ENCODE peak calls at places on chromosomes 16 and 17, in six cellular contexts. Z, O, G, U, E and L are unnamed samples.

GRCh38 chr17:66957951-66958579 is 6.4 kb upstream of the CACNG4 start:
- DNase-seq in G (peak), O (no peak), E (no peak), Z (no peak), U (peak), L (no peak)

GRCh38 chr16:4239020-4239419 is 2.9 kb downstream of the SRL start:
- DNase-seq in U (no peak), G (no peak), Z (no peak), E (no peak), O (no peak), L (no peak)

GRCh38 chr16:62240722-62241121 is 204.5 kb upstream of the CDH8 start:
- DNase-seq in U (no peak), E (no peak), Z (no peak), O (no peak), G (no peak), L (no peak)

GRCh38 chr17:73983623-73984410 is 219.7 kb upstream of the RPL38 start:
- DNase-seq in U (no peak), Z (no peak), G (no peak), E (no peak), O (no peak), L (no peak)

GRCh38 chr17:67376892-67377726 is at the start of gene PITPNC1:
- DNase-seq in O (peak), U (peak), Z (peak), G (peak), E (peak), L (no peak)

GRCh38 chr17:44556114-44556853 is 1.0 kb upstream of the FZD2 start:
- DNase-seq in Z (peak), O (peak), E (peak), U (peak), G (peak), L (peak)

GRCh38 chr16:48075398-48075797 is 80.4 kb downstream of the ABCC12 start:
- DNase-seq in E (no peak), G (peak), Z (peak), U (peak), O (no peak), L (no peak)

GRCh38 chr17:61128671-61129115 is 270.9 kb upstream of the TBX2 start:
- DNase-seq in E (no peak), U (no peak), G (peak), Z (no peak), O (no peak), L (no peak)

GRCh38 chr16:27405546-27406451 is 3.8 kb downstream of the IL21R start:
- DNase-seq in U (no peak), E (no peak), G (peak), Z (no peak), O (no peak), L (no peak)

GRCh38 chr17:74202879-74203432 is 522 bp upstream of the RPL38 start:
- DNase-seq in Z (no peak), E (no peak), U (no peak), G (no peak), O (no peak), L (no peak)

GRCh38 chr17:47731396-47731795 is 1.6 kb upstream of the TBX21 start:
- DNase-seq in G (no peak), Z (no peak), E (no peak), O (no peak), U (no peak), L (no peak)

GRCh38 chr17:69773081-69773480 is 301.9 kb upstream of the KCNJ16 start:
- DNase-seq in E (no peak), Z (no peak), O (no peak), U (no peak), G (peak), L (no peak)

GRCh38 chr16:84194470-84195200 is 3.7 kb downstream of the ADAD2 start:
- DNase-seq in Z (no peak), E (no peak), O (no peak), G (no peak), U (no peak), L (no peak)

GRCh38 chr16:2194166-2194834 is 2.1 kb downstream of the CASKIN1 start:
- DNase-seq in E (no peak), Z (peak), U (no peak), G (peak), O (peak), L (no peak)

GRCh38 chr17:73592531-73592961 is 51.7 kb downstream of the SDK2 start:
- DNase-seq in Z (no peak), U (no peak), E (no peak), O (no peak), G (no peak), L (no peak)

GRCh38 chr16:13527332-13527731 is 392.6 kb upstream of the ERCC4 start:
- DNase-seq in U (no peak), Z (no peak), G (no peak), E (no peak), O (no peak), L (no peak)

GRCh38 chr17:962650-963049 is 16.9 kb downstream of the NXN start:
- DNase-seq in U (no peak), E (no peak), G (no peak), O (no peak), Z (no peak), L (no peak)

GRCh38 chr16:56192971-56193936 is 2.0 kb downstream of the GNAO1 start:
- DNase-seq in G (no peak), U (no peak), O (no peak), E (no peak), Z (no peak), L (no peak)

GRCh38 chr17:41663451-41664171 is 25.1 kb upstream of the EIF1 start:
- DNase-seq in O (no peak), Z (no peak), E (no peak), U (no peak), G (no peak), L (no peak)

GRCh38 chr17:44672479-44673093 is 16.3 kb downstream of the MEIOC start:
- DNase-seq in G (peak), O (no peak), Z (peak), E (peak), U (peak), L (no peak)

GRCh38 chr16:66508261-66508913 is 41.5 kb downstream of the TK2 start:
- DNase-seq in G (no peak), U (no peak), E (no peak), Z (peak), O (no peak), L (no peak)

GRCh38 chr17:43832976-43833829 is at the start of gene MPP3:
- DNase-seq in U (no peak), E (peak), O (peak), G (peak), Z (peak), L (no peak)

GRCh38 chr17:50686494-50687199 is 21.1 kb downstream of the ANKRD40 start:
- DNase-seq in G (peak), O (no peak), U (peak), E (no peak), Z (peak), L (no peak)

GRCh38 chr17:73349138-73349537 is 37.3 kb upstream of the CDC42EP4 start:
- DNase-seq in U (no peak), O (no peak), G (no peak), Z (no peak), E (no peak), L (no peak)

GRCh38 chr16:29985271-29985811 is 10.1 kb downstream of the HIRIP3 start:
- DNase-seq in E (no peak), O (no peak), U (no peak), G (no peak), Z (no peak), L (no peak)

GRCh38 chr17:1153795-1154546 is 25.8 kb downstream of the ABR start:
- DNase-seq in Z (peak), U (peak), G (peak), O (peak), E (no peak), L (no peak)

GRCh38 chr17:147796-148740 is 10.7 kb downstream of the SCGB1C2 start:
- DNase-seq in G (no peak), O (no peak), U (no peak), Z (no peak), E (no peak), L (no peak)

GRCh38 chr17:75334723-75335122 is 45.5 kb upstream of the SLC25A19 start:
- DNase-seq in G (no peak), Z (no peak), E (no peak), U (no peak), O (no peak), L (no peak)

GRCh38 chr16:73771676-73772075 is 524.9 kb upstream of the PSMD7 start:
- DNase-seq in G (no peak), E (no peak), Z (no peak), O (no peak), U (no peak), L (no peak)

GRCh38 chr17:63841350-63842172 is 924 bp downstream of the SMARCD2 start:
- DNase-seq in E (no peak), Z (no peak), U (peak), O (no peak), G (peak), L (no peak)

GRCh38 chr17:12407495-12407894 is 258.2 kb upstream of the MYOCD start:
- DNase-seq in G (no peak), U (no peak), O (no peak), E (no peak), Z (no peak), L (no peak)

GRCh38 chr17:7413346-7413985 is 5.8 kb downstream of the NLGN2 start:
- DNase-seq in U (no peak), O (no peak), G (peak), Z (no peak), E (no peak), L (no peak)

GRCh38 chr17:65254166-65254565 is 117.0 kb downstream of the RGS9 start:
- DNase-seq in G (peak), Z (no peak), O (no peak), E (no peak), U (peak), L (no peak)

GRCh38 chr17:56642424-56642823 is 48.9 kb downstream of the NOG start:
- DNase-seq in U (no peak), Z (no peak), O (no peak), E (no peak), G (no peak), L (no peak)

GRCh38 chr17:17523001-17523713 is 27.0 kb upstream of the RASD1 start:
- DNase-seq in Z (no peak), E (no peak), U (no peak), O (no peak), G (no peak), L (no peak)

GRCh38 chr16:82368041-82368440 is 198.0 kb upstream of the MPHOSPH6 start:
- DNase-seq in O (peak), G (peak), E (peak), U (peak), Z (peak), L (no peak)
- TF ChIP-seq BHLHE40 in O (no peak), G (no peak), E (no peak), U (no peak), Z (no peak), L (no peak)

GRCh38 chr17:58289869-58290268 is 9.1 kb upstream of the MPO start:
- DNase-seq in E (no peak), Z (no peak), G (no peak), O (no peak), U (peak), L (no peak)
- TF ChIP-seq BHLHE40 in E (no peak), Z (no peak), G (no peak), O (no peak), U (no peak), L (no peak)

DNA sequence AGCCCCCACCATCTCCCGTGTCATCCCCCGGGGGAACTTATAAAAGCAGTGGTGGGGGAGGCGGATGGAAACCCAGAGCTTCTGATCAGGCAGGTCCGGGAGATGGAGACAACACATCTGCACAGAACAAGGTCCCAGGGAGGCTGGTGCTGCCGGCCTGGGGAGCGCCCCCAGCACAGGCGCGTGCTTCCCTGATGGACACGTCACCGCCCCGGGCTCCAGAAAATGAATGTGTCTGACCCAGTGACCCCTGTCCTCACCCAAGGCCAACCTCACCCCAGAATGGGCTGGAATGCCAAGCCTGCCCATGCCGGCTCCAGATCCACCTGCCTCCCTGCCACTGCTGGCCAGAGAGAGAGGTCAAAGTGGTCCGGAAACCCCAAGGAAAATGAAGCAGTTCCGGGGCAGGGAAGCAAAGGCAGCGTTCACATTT is 12.5 kb downstream of the SLC7A5 start:
- DNase-seq in E (peak), U (peak), G (no peak), Z (peak), O (no peak), L (no peak)
- TF ChIP-seq BHLHE40 in E (no peak), U (no peak), G (no peak), Z (no peak), O (no peak), L (no peak)

GRCh38 chr16:67800252-67801046 is 5.9 kb downstream of the RANBP10 start:
- DNase-seq in O (peak), G (no peak), Z (no peak), U (no peak), E (peak), L (no peak)
- TF ChIP-seq BHLHE40 in O (no peak), G (no peak), Z (no peak), U (no peak), E (no peak), L (no peak)

GRCh38 chr17:68387485-68387884 is 69.8 kb downstream of the WIPI1 start:
- DNase-seq in G (no peak), U (no peak), Z (no peak), O (no peak), E (no peak), L (no peak)
- TF ChIP-seq BHLHE40 in G (no peak), U (no peak), Z (no peak), O (no peak), E (no peak), L (no peak)

DNA sequence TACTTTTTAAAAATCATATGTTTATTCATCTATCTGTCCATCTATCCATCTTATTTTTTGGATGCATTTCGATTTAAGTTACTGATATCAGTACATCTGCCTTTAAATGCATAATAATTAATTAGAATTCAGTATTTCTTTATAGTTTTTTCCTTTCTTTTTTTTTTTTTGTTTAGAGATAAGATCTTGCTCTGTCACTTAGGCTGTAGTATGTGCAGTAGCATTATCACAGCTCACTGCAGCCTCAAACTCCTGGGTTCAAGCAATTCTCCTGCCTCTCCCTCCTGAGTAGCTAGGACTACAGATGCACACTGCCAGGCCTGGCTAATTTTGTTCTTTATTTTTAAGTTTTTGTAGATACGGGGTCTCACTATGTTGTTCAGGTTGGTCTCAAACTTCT is 133.4 kb downstream of the SSH2 start:
- DNase-seq in O (no peak), Z (no peak), U (no peak), E (no peak), G (no peak), L (no peak)
- TF ChIP-seq BHLHE40 in O (no peak), Z (no peak), U (no peak), E (no peak), G (no peak), L (no peak)

DNA sequence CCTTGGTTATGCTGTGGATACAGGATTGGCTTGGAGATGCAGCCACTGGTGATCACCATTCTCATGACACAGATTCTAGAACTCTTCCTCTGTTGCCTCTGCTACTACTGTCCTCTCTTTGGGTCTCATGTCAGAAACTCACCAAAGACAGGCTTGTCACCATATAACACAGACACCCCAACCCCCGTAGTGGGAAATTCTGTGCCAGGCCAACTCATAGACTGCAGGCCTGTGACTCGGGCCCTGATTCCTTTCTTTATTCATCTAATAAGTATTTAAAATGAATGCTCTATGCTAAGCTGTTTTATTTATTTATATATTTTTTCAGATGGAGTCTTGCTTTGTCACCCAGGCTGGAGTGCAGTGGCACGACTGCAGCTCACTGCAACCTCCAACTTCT is 9.5 kb downstream of the CYB5D2 start:
- DNase-seq in G (peak), O (no peak), E (no peak), U (no peak), Z (no peak), L (no peak)
- TF ChIP-seq BHLHE40 in G (no peak), O (no peak), E (no peak), U (no peak), Z (no peak), L (no peak)

GRCh38 chr17:38556234-38556633 is 49.5 kb downstream of the SRCIN1 start:
- DNase-seq in Z (no peak), U (no peak), O (no peak), E (no peak), G (no peak), L (no peak)
- TF ChIP-seq BHLHE40 in Z (no peak), U (no peak), O (no peak), E (no peak), G (no peak), L (no peak)

GRCh38 chr17:62692721-62693431 is 65.4 kb downstream of the MRC2 start:
- DNase-seq in G (no peak), U (peak), O (peak), Z (peak), E (peak), L (no peak)
- TF ChIP-seq BHLHE40 in G (no peak), U (no peak), O (no peak), Z (no peak), E (peak), L (no peak)

GRCh38 chr17:3008336-3009279 is 54.8 kb downstream of the OR1D5 start:
- DNase-seq in O (no peak), U (no peak), E (no peak), G (no peak), Z (no peak), L (no peak)

GRCh38 chr17:3009411-3009920 is 53.9 kb downstream of the OR1D5 start:
- DNase-seq in O (no peak), U (no peak), E (no peak), G (no peak), Z (no peak), L (no peak)

GRCh38 chr17:3006801-3007200 is 56.6 kb downstream of the OR1D5 start:
- DNase-seq in O (no peak), Z (no peak), U (no peak), E (no peak), G (no peak), L (no peak)

GRCh38 chr17:3005696-3006095 is 57.7 kb downstream of the OR1D5 start:
- DNase-seq in G (no peak), O (no peak), Z (no peak), E (no peak), U (no peak), L (no peak)

DNA sequence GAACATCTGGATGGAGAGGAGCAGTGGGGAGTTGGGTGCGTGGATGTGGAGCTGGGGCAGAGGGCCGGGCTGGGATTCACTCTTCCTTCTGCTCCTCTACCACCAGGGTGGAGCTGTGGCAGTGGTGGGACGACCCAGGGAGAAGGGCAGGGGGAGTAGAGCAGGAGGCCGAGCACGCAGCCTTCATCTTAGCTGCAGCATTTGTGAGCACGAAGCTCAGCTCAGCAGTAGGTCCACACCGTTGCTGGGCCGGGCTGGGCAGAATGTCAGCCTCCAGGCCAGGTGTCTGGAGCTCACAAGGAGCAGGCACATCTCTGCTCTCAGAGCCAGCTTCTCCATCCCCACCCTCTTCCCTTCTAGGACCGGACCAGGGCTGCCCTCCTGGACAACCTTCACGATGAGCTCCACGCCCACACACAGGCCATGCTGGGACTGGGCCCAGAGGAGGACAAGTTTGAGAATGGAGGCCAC is 55.7 kb downstream of the OR1D5 start:
- DNase-seq in E (no peak), G (no peak), U (no peak), Z (no peak), O (no peak), L (no peak)
- TF ChIP-seq BHLHE40 in E (no peak), G (no peak), U (no peak), Z (no peak), O (no peak), L (no peak)